ENCODE peak calls at places on chromosomes 7 and 10, in four cellular contexts. One of them, this sample, is unnamed. For H3K4me1, the result is how much of the 10 kb centered on the place peaks cover.

GRCh38 chr10:113438660-113439059 is 114.2 kb upstream of the HABP2 start:
- DNase-seq in A549: no peak
- DNase-seq in mucosa of descending colon: no peak
- DNase-seq in MM.1S: no peak
- DNase-seq in this sample: no peak

GRCh38 chr7:76300210-76300731 is 2.2 kb upstream of the HSPB1 start:
- DNase-seq in A549: peak
- DNase-seq in mucosa of descending colon: no peak
- DNase-seq in MM.1S: no peak
- DNase-seq in this sample: no peak

GRCh38 chr7:128302110-128302509 is 41.6 kb downstream of the RBM28 start:
- DNase-seq in A549: no peak
- DNase-seq in mucosa of descending colon: no peak
- DNase-seq in MM.1S: no peak
- DNase-seq in this sample: peak

GRCh38 chr10:35372329-35372728 is 36.0 kb downstream of the CCNY start:
- DNase-seq in A549: no peak
- DNase-seq in mucosa of descending colon: no peak
- DNase-seq in MM.1S: no peak
- DNase-seq in this sample: peak

GRCh38 chr10:48400129-48400849 is 93.8 kb downstream of the MAPK8 start:
- DNase-seq in A549: no peak
- DNase-seq in mucosa of descending colon: no peak
- DNase-seq in MM.1S: no peak
- DNase-seq in this sample: no peak

GRCh38 chr7:133315332-133316040 is 62.6 kb downstream of the EXOC4 start:
- DNase-seq in A549: no peak
- DNase-seq in mucosa of descending colon: no peak
- DNase-seq in MM.1S: no peak
- DNase-seq in this sample: no peak

GRCh38 chr10:44028384-44029137 is 356.3 kb downstream of the CXCL12 start:
- DNase-seq in A549: no peak
- DNase-seq in mucosa of descending colon: no peak
- DNase-seq in MM.1S: no peak
- DNase-seq in this sample: no peak

GRCh38 chr10:126013489-126014281 is 117.3 kb downstream of the FANK1 start:
- DNase-seq in A549: peak
- DNase-seq in mucosa of descending colon: no peak
- DNase-seq in MM.1S: no peak
- DNase-seq in this sample: no peak

GRCh38 chr10:110863361-110863760 is 8.4 kb upstream of the PDCD4 start:
- DNase-seq in A549: no peak
- DNase-seq in mucosa of descending colon: no peak
- DNase-seq in MM.1S: no peak
- DNase-seq in this sample: no peak
- H3K4me1 ChIP-seq in A549: under half
- H3K4me1 ChIP-seq in mucosa of descending colon: half or more
- H3K4me1 ChIP-seq in MM.1S: half or more
- H3K4me1 ChIP-seq in this sample: half or more

GRCh38 chr7:47783456-47784240 is 164.6 kb downstream of the PKD1L1 start:
- DNase-seq in A549: peak
- DNase-seq in mucosa of descending colon: peak
- DNase-seq in MM.1S: no peak
- DNase-seq in this sample: no peak
- H3K4me1 ChIP-seq in A549: half or more
- H3K4me1 ChIP-seq in mucosa of descending colon: under half
- H3K4me1 ChIP-seq in MM.1S: under half
- H3K4me1 ChIP-seq in this sample: under half

DNA sequence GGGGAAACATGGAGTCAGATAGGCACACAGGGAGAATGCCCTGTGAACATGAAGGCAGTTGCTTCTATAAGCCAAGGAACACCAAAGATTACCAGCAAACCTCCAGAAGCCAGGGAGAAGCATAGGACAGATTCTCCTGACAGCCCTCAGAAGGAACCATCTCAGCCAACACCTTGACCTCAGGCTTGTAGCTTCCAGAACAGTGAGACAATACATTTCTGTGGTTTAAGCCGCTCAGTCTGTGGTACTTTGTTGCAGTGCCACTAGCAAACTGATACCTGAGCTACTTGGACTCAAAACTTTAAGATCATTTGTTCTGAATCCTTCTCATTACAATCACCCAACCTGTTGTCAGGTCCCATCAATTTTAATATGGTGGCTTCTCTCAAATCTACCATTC is 31.2 kb downstream of the ABLIM1 start:
- DNase-seq in A549: no peak
- DNase-seq in mucosa of descending colon: no peak
- DNase-seq in MM.1S: no peak
- DNase-seq in this sample: no peak
- H3K4me1 ChIP-seq in A549: half or more
- H3K4me1 ChIP-seq in mucosa of descending colon: under half
- H3K4me1 ChIP-seq in MM.1S: under half
- H3K4me1 ChIP-seq in this sample: half or more

DNA sequence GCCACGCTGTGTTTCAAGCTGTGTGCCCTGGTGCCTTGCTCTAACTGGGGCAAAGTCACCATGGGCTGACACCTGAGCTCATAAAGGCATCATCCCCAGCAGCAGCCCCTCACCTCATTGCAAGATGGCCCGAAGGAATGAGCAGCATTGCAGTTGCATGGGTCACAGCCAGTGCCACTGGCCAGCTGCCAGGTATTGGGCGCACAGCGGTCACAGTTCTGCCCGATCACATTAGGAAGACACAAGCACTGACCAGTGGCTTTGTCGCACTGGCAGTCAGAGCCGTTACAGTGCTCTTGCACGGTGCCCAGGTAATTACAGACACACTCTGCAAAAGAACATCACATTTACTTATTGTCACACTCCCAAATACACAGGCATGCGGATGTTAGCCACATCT is 51.1 kb downstream of the LAMB1 start:
- DNase-seq in A549: no peak
- DNase-seq in mucosa of descending colon: no peak
- DNase-seq in MM.1S: no peak
- DNase-seq in this sample: no peak
- H3K4me1 ChIP-seq in A549: half or more
- H3K4me1 ChIP-seq in mucosa of descending colon: under half
- H3K4me1 ChIP-seq in MM.1S: under half
- H3K4me1 ChIP-seq in this sample: under half

GRCh38 chr7:67598469-67598868 is 601.8 kb downstream of the TYW1 start:
- DNase-seq in A549: no peak
- DNase-seq in mucosa of descending colon: no peak
- DNase-seq in MM.1S: no peak
- DNase-seq in this sample: no peak

GRCh38 chr7:67590649-67591048 is 594.0 kb downstream of the TYW1 start:
- DNase-seq in A549: no peak
- DNase-seq in mucosa of descending colon: no peak
- DNase-seq in MM.1S: no peak
- DNase-seq in this sample: no peak

GRCh38 chr7:67589178-67589577 is 592.5 kb downstream of the TYW1 start:
- DNase-seq in A549: no peak
- DNase-seq in mucosa of descending colon: no peak
- DNase-seq in MM.1S: no peak
- DNase-seq in this sample: no peak

GRCh38 chr7:67595421-67595820 is 598.8 kb downstream of the TYW1 start:
- DNase-seq in A549: no peak
- DNase-seq in mucosa of descending colon: no peak
- DNase-seq in MM.1S: no peak
- DNase-seq in this sample: no peak

DNA sequence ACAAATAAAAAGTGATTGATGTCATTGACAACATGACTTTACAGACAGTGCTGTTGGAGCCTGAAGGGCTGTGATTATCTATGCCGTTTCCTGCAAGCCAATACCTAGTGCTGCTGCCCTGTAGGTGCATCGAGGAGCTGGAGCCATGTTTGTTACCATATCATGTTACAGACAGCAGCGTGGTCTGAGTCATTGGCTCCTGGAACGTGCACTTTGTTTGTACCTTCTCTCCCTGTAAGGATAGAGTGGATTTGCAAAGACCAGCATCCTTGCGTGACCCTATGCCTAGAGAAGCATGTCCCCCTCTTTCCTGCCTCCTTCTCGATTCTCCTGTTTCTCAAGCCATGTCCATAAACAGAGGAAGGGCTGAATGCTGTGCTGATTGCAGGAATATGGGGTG is 597.2 kb downstream of the TYW1 start:
- DNase-seq in A549: no peak
- DNase-seq in mucosa of descending colon: no peak
- DNase-seq in MM.1S: no peak
- DNase-seq in this sample: no peak
- H3K4me1 ChIP-seq in A549: under half
- H3K4me1 ChIP-seq in mucosa of descending colon: under half
- H3K4me1 ChIP-seq in MM.1S: under half
- H3K4me1 ChIP-seq in this sample: under half

DNA sequence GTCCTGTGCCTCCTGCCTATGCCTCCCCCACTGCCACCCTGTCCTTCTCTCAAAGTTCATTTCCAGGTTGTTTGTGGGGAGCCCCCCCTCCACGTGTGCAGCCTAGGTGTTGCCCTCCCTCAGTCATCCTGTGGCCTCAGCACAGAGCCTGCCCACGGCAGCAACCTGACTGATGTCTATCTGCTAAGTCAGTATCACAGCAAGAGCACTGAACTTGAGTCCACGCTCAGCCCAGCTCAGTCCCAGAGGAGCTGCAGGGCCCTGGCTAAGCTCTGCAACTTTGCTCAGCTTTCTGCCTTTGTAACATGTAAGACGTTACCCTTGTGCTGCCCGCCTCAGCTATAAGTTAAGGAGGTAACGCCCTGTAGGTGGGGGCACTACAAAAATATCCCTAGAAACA is 28.7 kb downstream of the FAM53B start:
- DNase-seq in A549: no peak
- DNase-seq in mucosa of descending colon: no peak
- DNase-seq in MM.1S: no peak
- DNase-seq in this sample: no peak
- H3K4me1 ChIP-seq in A549: under half
- H3K4me1 ChIP-seq in mucosa of descending colon: under half
- H3K4me1 ChIP-seq in MM.1S: under half
- H3K4me1 ChIP-seq in this sample: half or more

DNA sequence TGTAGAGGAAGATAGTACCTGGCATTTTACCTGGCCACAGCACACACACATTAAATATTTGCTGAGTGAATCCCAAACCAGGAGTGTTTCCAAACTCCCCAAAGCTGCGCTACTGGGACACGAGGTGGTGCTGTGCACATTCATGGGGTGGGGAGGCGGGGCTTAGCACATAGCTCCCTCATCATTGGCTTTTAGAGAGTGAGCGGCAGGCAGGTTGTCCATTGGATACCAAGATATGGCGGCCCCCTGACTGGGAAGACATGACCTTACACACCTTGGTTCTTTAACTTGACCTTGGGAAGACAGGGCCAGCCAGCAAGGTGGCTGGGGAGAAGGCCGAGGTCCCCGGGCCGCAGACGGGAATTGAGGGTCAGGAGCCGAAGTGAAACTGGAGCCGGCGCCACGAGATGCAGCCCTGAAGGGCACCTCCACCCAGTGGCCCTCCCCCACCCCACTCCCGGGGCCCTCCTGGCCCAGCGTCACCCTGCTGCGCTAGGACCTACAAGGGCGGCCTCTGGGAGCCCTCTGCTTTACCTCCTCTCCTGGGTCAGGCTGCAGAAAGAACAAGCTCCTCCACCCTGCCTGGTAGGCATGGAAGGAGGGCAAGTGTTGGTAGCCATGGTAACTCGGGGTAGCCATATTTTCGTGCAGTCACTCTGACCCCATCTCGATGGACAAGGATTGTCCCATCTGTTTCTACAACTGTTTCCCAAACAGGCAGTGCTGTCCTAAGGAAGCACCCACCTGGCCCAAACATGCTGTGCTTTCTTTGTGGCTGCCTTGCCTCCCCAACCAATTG is 24.0 kb downstream of the TMEM176A start:
- DNase-seq in A549: peak
- DNase-seq in mucosa of descending colon: no peak
- DNase-seq in MM.1S: peak
- DNase-seq in this sample: no peak
- H3K4me1 ChIP-seq in A549: under half
- H3K4me1 ChIP-seq in mucosa of descending colon: under half
- H3K4me1 ChIP-seq in MM.1S: under half
- H3K4me1 ChIP-seq in this sample: under half

This sample was measured in heart right ventricle.